ENCODE peak calls at places on chromosomes 5 and 9, in seven cellular contexts. W, X, D, P, U, J and O are unnamed samples.

GRCh38 chr9:79131876-79132377 is 439.8 kb upstream of the TLE4 start:
- DNase-seq in W (no peak), X (no peak), D (no peak), P (no peak), U (no peak), J (no peak), O (no peak)

GRCh38 chr9:17453751-17454150 is 125.1 kb upstream of the SH3GL2 start:
- DNase-seq in W (no peak), X (no peak), D (no peak), P (no peak), U (no peak), J (no peak), O (no peak)

GRCh38 chr9:116318463-116319271 is 165.1 kb downstream of the PAPPA start:
- DNase-seq in W (peak; percentile 86), X (no peak), D (no peak), P (no peak), U (no peak), J (peak; percentile 84), O (no peak)

GRCh38 chr5:103510851-103511553 is 51.6 kb downstream of the NUDT12 start:
- DNase-seq in W (peak; percentile 55), X (no peak), D (no peak), P (no peak), U (no peak), J (peak; percentile 6), O (no peak)

GRCh38 chr5:5165541-5166002 is 25.4 kb downstream of the ADAMTS16 start:
- DNase-seq in W (peak; percentile 2), X (no peak), D (no peak), P (no peak), U (no peak), J (no peak), O (no peak)

GRCh38 chr5:149826574-149826973 is 96.5 kb downstream of the PPARGC1B start:
- DNase-seq in W (no peak), X (peak; percentile 11), D (no peak), P (no peak), U (no peak), J (peak; percentile 44), O (no peak)

GRCh38 chr5:116032094-116032517 is at the start of gene ARL14EPL:
- DNase-seq in W (peak; percentile 93), X (peak; percentile 56), D (no peak), P (no peak), U (peak; percentile 5), J (peak; percentile 94), O (no peak)

GRCh38 chr5:16791036-16791705 is 144.9 kb downstream of the MYO10 start:
- DNase-seq in W (peak; percentile 76), X (no peak), D (peak; percentile 11), P (no peak), U (peak; percentile 27), J (peak; percentile 83), O (peak; percentile 69)

GRCh38 chr5:90390933-90391332 is 18.6 kb downstream of the CETN3 start:
- DNase-seq in W (peak; percentile 23), X (no peak), D (no peak), P (no peak), U (no peak), J (no peak), O (no peak)

GRCh38 chr9:137031904-137032639 is at the start of gene FUT7:
- DNase-seq in W (no peak), X (no peak), D (peak; percentile 36), P (no peak), U (no peak), J (no peak), O (no peak)

GRCh38 chr5:107466233-107466769 is 204.4 kb downstream of the EFNA5 start:
- DNase-seq in W (peak; percentile 93), X (no peak), D (no peak), P (peak; percentile 87), U (no peak), J (peak; percentile 44), O (no peak)

GRCh38 chr5:130034872-130035271 is 130.6 kb downstream of the CHSY3 start:
- DNase-seq in W (peak; percentile 51), X (no peak), D (no peak), P (no peak), U (no peak), J (peak; percentile 30), O (no peak)

GRCh38 chr9:89466451-89467277 is 31.2 kb downstream of the SEMA4D start:
- DNase-seq in W (no peak), X (no peak), D (peak; percentile 38), P (no peak), U (no peak), J (no peak), O (no peak)

GRCh38 chr5:74337252-74338100 is 303.1 kb downstream of the ENC1 start:
- DNase-seq in W (no peak), X (no peak), D (no peak), P (no peak), U (no peak), J (no peak), O (no peak)

GRCh38 chr5:3377176-3377575 is 218.5 kb upstream of the IRX1 start:
- DNase-seq in W (no peak), X (no peak), D (no peak), P (no peak), U (no peak), J (no peak), O (no peak)

GRCh38 chr5:6597557-6597956 is 35.3 kb downstream of the NSUN2 start:
- DNase-seq in W (no peak), X (no peak), D (no peak), P (no peak), U (no peak), J (no peak), O (no peak)

GRCh38 chr5:6595405-6595804 is 37.4 kb downstream of the NSUN2 start:
- DNase-seq in W (no peak), X (no peak), D (no peak), P (no peak), U (no peak), J (no peak), O (no peak)

GRCh38 chr5:6594066-6594465 is 38.8 kb downstream of the NSUN2 start:
- DNase-seq in W (no peak), X (no peak), D (no peak), P (no peak), U (no peak), J (no peak), O (no peak)

GRCh38 chr5:6598351-6598900 is 34.4 kb downstream of the NSUN2 start:
- DNase-seq in W (peak; percentile 61), X (no peak), D (no peak), P (no peak), U (no peak), J (peak; percentile 50), O (no peak)

DNA sequence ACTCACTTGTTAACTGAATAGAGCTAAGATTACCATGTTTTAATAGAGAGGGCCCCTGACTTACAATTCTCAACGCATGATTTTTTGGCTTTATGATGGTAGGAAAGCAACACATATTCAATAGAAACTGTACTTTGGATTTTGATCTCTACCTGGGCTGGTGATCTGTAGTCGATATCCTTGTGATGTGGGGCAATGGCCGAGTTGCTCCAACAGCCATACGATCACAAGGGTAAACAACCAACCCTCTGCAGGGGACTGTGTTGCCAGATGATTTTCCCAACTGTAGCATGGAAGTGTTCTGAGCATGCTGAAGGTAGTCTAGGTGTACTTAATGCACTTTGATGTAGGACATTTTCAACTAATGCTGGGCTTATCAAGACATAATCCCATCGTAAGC is 36.5 kb downstream of the NSUN2 start:
- DNase-seq in W (no peak), X (no peak), D (no peak), P (no peak), U (no peak), J (no peak), O (no peak)
- H3K36me3 ChIP-seq in W (peaks cover 16% of the 10 kb centered on the region), X (peaks cover 51% of the 10 kb centered on the region), D (peaks cover 29% of the 10 kb centered on the region), P (peaks cover 15% of the 10 kb centered on the region), U (peaks cover 43% of the 10 kb centered on the region), J (peaks cover 7% of the 10 kb centered on the region), O (peaks cover 4% of the 10 kb centered on the region)

DNA sequence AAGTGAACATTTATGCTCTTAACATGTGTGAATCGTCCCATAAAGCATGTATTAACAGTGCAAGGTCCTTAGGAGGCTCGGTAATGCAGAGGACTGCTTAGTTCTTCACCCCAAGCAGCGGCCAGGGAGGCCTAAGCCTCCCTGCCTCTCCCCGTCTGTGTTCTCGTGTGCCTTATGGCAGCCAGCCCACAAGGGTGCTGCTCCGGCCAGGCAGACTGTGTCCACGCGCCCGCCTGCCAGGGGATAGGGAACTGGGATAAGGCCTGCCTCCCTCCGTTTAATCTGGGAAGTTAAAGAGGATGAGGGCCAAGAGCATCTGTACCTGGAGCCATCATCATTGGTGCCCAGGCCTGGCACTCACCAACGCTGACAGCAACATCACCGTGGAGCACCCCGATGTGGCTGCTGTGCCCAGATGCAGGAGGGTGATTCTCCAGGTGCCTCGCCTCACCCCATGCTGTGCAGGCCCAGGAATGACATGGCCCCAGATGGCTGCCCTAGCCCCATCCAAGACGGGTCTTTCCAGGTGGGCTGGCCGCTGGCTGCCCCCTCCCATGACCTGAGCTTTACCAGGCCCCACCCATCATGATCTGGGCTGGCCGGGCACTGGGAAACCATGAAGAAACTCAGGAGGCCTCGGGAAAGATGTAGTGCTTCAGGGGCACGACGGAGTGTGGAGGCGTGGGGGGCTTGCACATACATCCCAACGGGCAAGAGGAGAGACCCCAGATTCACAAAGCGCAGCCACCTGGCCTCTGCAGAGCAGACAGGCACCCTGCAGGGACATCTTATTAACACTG is 35.6 kb upstream of the SUSD3 start:
- DNase-seq in W (no peak), X (no peak), D (no peak), P (peak; percentile 62), U (no peak), J (no peak), O (no peak)
- H3K36me3 ChIP-seq in W (no peaks in the 10 kb centered on the region), X (peaks cover 56% of the 10 kb centered on the region), D (peaks cover 82% of the 10 kb centered on the region), P (no peaks in the 10 kb centered on the region), U (no peaks in the 10 kb centered on the region), J (no peaks in the 10 kb centered on the region), O (peaks cover 5% of the 10 kb centered on the region)

DNA sequence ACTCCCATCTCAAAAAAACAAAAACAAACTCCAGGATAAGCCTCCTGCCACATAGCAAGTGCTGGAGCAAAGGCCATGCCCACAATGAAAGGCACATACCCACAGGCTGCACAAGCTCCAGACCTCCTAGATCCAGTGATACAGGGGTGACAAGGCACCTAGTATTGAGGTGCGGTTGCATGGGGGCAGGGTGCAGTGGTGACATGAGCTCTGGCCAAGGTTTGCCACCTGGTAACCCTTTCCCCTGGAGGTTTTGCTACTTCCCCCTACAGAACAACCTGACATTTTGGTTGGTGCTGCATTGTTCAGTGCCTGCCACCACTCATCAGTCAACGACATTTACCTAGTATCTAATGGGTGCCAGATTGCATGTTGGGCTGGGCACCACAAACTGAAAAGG is 14.5 kb downstream of the CDKN2AIPNL start:
- DNase-seq in W (no peak), X (no peak), D (no peak), P (no peak), U (no peak), J (no peak), O (no peak)
- H3K36me3 ChIP-seq in W (peaks cover 42% of the 10 kb centered on the region), X (peaks cover 87% of the 10 kb centered on the region), D (peaks cover 30% of the 10 kb centered on the region), P (peaks cover 24% of the 10 kb centered on the region), U (peaks cover 51% of the 10 kb centered on the region), J (peaks cover 5% of the 10 kb centered on the region), O (peaks cover 14% of the 10 kb centered on the region)

DNA sequence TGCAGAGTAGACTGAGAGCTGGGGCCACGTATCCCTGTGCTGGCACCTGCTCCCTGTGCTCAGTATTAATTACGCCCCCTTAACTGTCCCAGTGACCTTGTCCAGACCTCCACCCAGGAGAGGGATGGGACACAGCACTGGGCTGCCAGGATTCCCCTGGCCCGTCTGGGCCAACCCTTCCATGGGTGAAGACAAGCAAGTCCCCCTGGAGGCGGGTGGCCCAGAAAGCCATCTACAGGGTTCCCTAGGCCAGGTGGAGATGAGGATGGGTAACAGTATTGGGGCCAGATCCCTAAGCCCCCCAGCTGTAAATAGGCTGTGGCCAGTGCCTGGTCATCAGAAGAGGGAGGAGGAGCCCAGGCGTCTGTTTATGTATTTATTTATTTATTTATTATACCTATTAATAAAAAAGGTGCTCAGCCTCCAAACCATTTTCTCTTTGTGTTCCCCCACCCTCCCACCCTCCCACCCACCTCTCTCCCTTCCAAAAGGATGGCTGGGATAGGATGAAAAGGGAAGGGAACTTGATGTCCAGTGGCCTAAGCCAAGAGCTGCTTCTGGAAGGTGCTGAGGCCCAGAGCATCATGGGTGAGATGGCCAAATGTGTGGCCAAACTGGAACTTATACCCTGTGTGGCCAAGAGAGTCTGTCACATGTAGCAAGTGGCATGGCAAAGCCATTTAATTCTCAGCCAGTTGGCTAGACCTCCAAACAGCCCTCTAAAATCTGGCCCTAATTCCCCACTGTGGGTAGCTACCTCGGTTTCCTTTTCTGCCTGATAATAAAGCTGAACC is 43.4 kb upstream of the TESK1 start:
- DNase-seq in W (no peak), X (no peak), D (no peak), P (no peak), U (no peak), J (no peak), O (no peak)
- H3K36me3 ChIP-seq in W (peaks cover 7% of the 10 kb centered on the region), X (peaks cover 52% of the 10 kb centered on the region), D (no peaks in the 10 kb centered on the region), P (peaks cover 16% of the 10 kb centered on the region), U (peaks cover 66% of the 10 kb centered on the region), J (peaks cover 19% of the 10 kb centered on the region), O (peaks cover 67% of the 10 kb centered on the region)